ENCODE peak calls at places on chromosomes 6 and 20, in seven cellular contexts. F, Q, J, Y, K, D and E are unnamed samples.

GRCh38 chr6:5315883-5316282 is 54.6 kb downstream of the FARS2 start:
- DNase-seq in Y (no peak), J (no peak), D (no peak), Q (no peak), F (no peak), K (no peak), E (no peak)

GRCh38 chr20:58344741-58345140 is 35.2 kb downstream of the RAB22A start:
- DNase-seq in D (no peak), F (no peak), Y (no peak), K (no peak), J (no peak), Q (no peak), E (no peak)

GRCh38 chr6:33417127-33417902 is 592 bp downstream of the CUTA start:
- DNase-seq in F (peak; percentile 30), D (peak; percentile 74), Y (no peak), K (no peak), J (no peak), Q (no peak), E (peak; percentile 14)

GRCh38 chr6:13715444-13715883 is 3.8 kb upstream of the RANBP9 start:
- DNase-seq in J (no peak), F (no peak), Q (no peak), D (no peak), K (no peak), Y (no peak), E (no peak)

GRCh38 chr6:157469378-157469777 is 88.4 kb downstream of the ZDHHC14 start:
- DNase-seq in Q (no peak), Y (no peak), F (no peak), D (no peak), K (no peak), J (no peak), E (no peak)

GRCh38 chr6:9606435-9607134 is 808.3 kb downstream of the TFAP2A start:
- DNase-seq in Q (no peak), F (no peak), D (no peak), K (no peak), Y (no peak), J (no peak), E (no peak)

GRCh38 chr20:20551409-20551808 is 161.0 kb downstream of the RALGAPA2 start:
- DNase-seq in K (no peak), J (no peak), F (no peak), Y (no peak), Q (no peak), D (no peak), E (no peak)

GRCh38 chr20:38222231-38222922 is 38.2 kb downstream of the KIAA1755 start:
- DNase-seq in Q (peak; percentile 75), J (no peak), Y (peak; percentile 74), D (peak; percentile 76), K (peak; percentile 36), F (peak; percentile 65), E (peak; percentile 37)

GRCh38 chr6:167968091-167968490 is 29.4 kb upstream of the KIF25 start:
- DNase-seq in J (no peak), Y (no peak), F (no peak), K (peak; percentile 16), Q (no peak), D (no peak), E (no peak)

GRCh38 chr20:34628026-34628425 is 48.9 kb downstream of the PIGU start:
- DNase-seq in D (no peak), Q (no peak), Y (no peak), J (no peak), K (no peak), F (no peak), E (no peak)

GRCh38 chr6:36246511-36247268 is 23.2 kb upstream of the PNPLA1 start:
- DNase-seq in D (no peak), F (no peak), J (no peak), K (no peak), Y (no peak), Q (no peak), E (no peak)

GRCh38 chr6:169542491-169542890 is 159.3 kb downstream of the WDR27 start:
- DNase-seq in K (no peak), F (no peak), Q (no peak), Y (no peak), J (no peak), D (no peak), E (no peak)

GRCh38 chr20:8631271-8631670 is 437.6 kb upstream of the PLCB4 start:
- DNase-seq in D (no peak), K (no peak), J (no peak), Q (no peak), Y (no peak), F (no peak), E (no peak)

GRCh38 chr20:56422131-56422823 is 10.2 kb downstream of the CASS4 start:
- DNase-seq in Y (no peak), D (no peak), K (peak; percentile 38), F (peak; percentile 93), J (no peak), Q (no peak), E (no peak)

GRCh38 chr6:129860901-129861665 is at the start of gene TMEM244:
- DNase-seq in Q (no peak), Y (no peak), K (no peak), F (no peak), J (no peak), D (no peak), E (no peak)

GRCh38 chr6:34514593-34515472 is 41.3 kb downstream of the SPDEF start:
- DNase-seq in K (no peak), J (no peak), D (peak; percentile 59), F (no peak), Y (no peak), Q (peak; percentile 56), E (no peak)

GRCh38 chr20:35224536-35224935 is 2.0 kb upstream of the MMP24 start:
- DNase-seq in D (no peak), K (no peak), J (no peak), F (no peak), Q (no peak), Y (no peak), E (no peak)

GRCh38 chr6:147063469-147064031 is 140.7 kb upstream of the STXBP5 start:
- DNase-seq in F (peak; percentile 26), Q (no peak), D (no peak), J (no peak), Y (no peak), K (peak; percentile 64), E (no peak)

GRCh38 chr6:2447318-2447717 is 201.9 kb upstream of the GMDS start:
- DNase-seq in Q (no peak), F (no peak), Y (no peak), K (no peak), D (no peak), J (no peak), E (no peak)

GRCh38 chr20:14761903-14762302 is 424.5 kb upstream of the FLRT3 start:
- DNase-seq in K (no peak), F (no peak), Q (no peak), D (no peak), Y (no peak), J (no peak), E (no peak)

DNA sequence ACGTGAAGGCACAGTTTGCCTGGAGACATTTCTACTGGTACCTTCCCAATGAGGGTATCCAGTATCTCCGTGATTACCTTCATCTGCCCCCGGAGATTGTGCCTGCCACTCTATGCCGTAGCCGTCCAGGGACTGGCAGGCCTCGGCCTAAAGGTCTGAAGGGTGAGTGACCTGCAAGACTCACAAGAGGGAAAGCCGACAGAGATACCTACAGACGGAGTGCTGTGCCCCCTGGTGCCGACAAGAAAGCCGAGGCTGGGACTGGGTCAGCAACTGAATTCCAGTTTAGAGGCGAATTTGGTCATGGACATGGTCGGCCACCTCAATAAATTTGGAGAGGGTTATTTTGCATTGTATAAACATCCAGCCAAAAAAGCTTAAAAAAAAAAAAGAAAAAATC is 420.3 kb upstream of the FLRT3 start:
- DNase-seq in K (no peak), Q (no peak), Y (no peak), D (no peak), J (no peak), F (no peak), E (no peak)
- TF ChIP-seq CTCF in K (no peak), Q (no peak), Y (no peak), D (no peak), J (no peak), F (no peak), E (no peak)

GRCh38 chr6:116229287-116229913 is 24.5 kb downstream of the TSPYL4 start:
- DNase-seq in F (peak; percentile 58), K (peak; percentile 31), Y (peak; percentile 49), Q (peak; percentile 96), D (peak; percentile 83), J (no peak), E (no peak)
- TF ChIP-seq POLR2AphosphoS5 in F (no peak), K (no peak), Y (no peak), Q (peak; percentile 34), D (no peak), J (no peak), E (no peak)

DNA sequence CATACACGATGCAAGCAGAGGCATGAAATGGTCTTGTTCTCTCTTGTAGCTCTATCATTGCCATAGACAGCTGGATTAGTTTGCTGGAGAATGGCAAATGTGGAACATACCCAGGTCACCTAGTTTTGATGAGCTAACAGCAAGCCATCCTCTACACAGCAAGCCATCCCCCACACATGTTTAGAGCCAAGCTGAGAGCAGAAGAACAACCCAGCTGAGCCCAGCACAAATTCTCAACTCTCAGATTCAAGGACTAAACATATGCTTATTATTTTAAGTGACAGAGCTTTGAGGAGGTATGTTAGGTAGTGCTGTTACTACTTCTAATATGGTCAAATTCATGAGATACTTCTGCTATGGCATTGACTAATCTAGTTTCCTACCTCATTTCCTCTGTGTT is 230.3 kb downstream of the OTOR start:
- DNase-seq in D (no peak), J (no peak), K (no peak), Q (no peak), Y (no peak), F (no peak), E (no peak)
- TF ChIP-seq CTCF in D (no peak), J (no peak), K (no peak), Q (no peak), Y (no peak), F (no peak), E (no peak)

GRCh38 chr6:31573239-31574105 is 1.4 kb downstream of the LTA start:
- DNase-seq in Y (no peak), D (no peak), F (no peak), J (no peak), K (no peak), Q (no peak), E (no peak)

GRCh38 chr6:31574106-31575061 is 981 bp upstream of the TNF start:
- DNase-seq in J (no peak), Y (no peak), K (no peak), Q (no peak), F (no peak), D (no peak), E (no peak)

GRCh38 chr6:31576897-31577341 is 1.6 kb downstream of the TNF start:
- DNase-seq in Y (peak; percentile 40), F (no peak), J (no peak), K (no peak), Q (no peak), D (no peak), E (no peak)

GRCh38 chr6:31575952-31576684 is 753 bp downstream of the TNF start:
- DNase-seq in F (no peak), J (no peak), Y (no peak), Q (no peak), K (no peak), D (no peak), E (no peak)

DNA sequence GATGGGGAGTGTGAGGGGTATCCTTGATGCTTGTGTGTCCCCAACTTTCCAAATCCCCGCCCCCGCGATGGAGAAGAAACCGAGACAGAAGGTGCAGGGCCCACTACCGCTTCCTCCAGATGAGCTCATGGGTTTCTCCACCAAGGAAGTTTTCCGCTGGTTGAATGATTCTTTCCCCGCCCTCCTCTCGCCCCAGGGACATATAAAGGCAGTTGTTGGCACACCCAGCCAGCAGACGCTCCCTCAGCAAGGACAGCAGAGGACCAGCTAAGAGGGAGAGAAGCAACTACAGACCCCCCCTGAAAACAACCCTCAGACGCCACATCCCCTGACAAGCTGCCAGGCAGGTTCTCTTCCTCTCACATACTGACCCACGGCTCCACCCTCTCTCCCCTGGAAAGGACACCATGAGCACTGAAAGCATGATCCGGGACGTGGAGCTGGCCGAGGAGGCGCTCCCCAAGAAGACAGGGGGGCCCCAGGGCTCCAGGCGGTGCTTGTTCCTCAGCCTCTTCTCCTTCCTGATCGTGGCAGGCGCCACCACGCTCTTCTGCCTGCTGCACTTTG is at the start of gene TNF:
- DNase-seq in Q (peak; percentile 86), D (no peak), J (no peak), F (no peak), Y (peak; percentile 32), K (no peak), E (no peak)
- TF ChIP-seq POLR2AphosphoS5 in Q (peak; percentile 80), D (no peak), J (no peak), F (no peak), Y (peak; percentile 64), K (no peak), E (no peak)